ENCODE peak calls at places on chromosomes 5 and 9, in four cellular contexts. X, P, M and I are unnamed samples.
A peak's percentile ranks its signal among the peaks of the same experiment; 100 is the strongest.

GRCh38 chr9:137975527-137975913 is 97.9 kb downstream of the CACNA1B start:
- DNase-seq in X (no peak), P (no peak), M (no peak), I (no peak)

GRCh38 chr9:125190371-125190801 is 783 bp upstream of the PPP6C start:
- DNase-seq in X (no peak), P (peak; percentile 18), M (no peak), I (peak; percentile 20)

GRCh38 chr5:171750316-171750788 is 35.3 kb upstream of the SMIM23 start:
- DNase-seq in X (peak; percentile 34), P (peak; percentile 59), M (no peak), I (no peak)

GRCh38 chr9:76677481-76678055 is 86.7 kb upstream of the PCA3 start:
- DNase-seq in X (peak; percentile 85), P (peak; percentile 60), M (no peak), I (no peak)

GRCh38 chr9:76116913-76117312 is 226.4 kb downstream of the PCSK5 start:
- DNase-seq in X (peak; percentile 43), P (peak; percentile 42), M (no peak), I (no peak)

GRCh38 chr9:104260004-104260403 is 165.9 kb downstream of the SMC2 start:
- DNase-seq in X (no peak), P (no peak), M (no peak), I (no peak)

GRCh38 chr5:83204651-83205050 is 127.3 kb downstream of the XRCC4 start:
- DNase-seq in X (no peak), P (no peak), M (no peak), I (peak; percentile 4)

GRCh38 chr5:56269216-56269927 is 36.2 kb upstream of the ANKRD55 start:
- DNase-seq in X (peak; percentile 37), P (peak; percentile 74), M (no peak), I (peak; percentile 67)

GRCh38 chr5:38837416-38837815 is 8.4 kb upstream of the OSMR start:
- DNase-seq in X (peak; percentile 53), P (peak; percentile 66), M (no peak), I (no peak)

GRCh38 chr5:145072880-145073279 is 762.3 kb downstream of the PRELID2 start:
- DNase-seq in X (no peak), P (no peak), M (no peak), I (no peak)

GRCh38 chr5:79133121-79133656 is 21.6 kb downstream of the BHMT start:
- DNase-seq in X (peak; percentile 33), P (peak; percentile 63), M (no peak), I (peak; percentile 32)

GRCh38 chr5:31911291-31912265 is 262.5 kb downstream of the GOLPH3 start:
- DNase-seq in X (peak; percentile 84), P (no peak), M (no peak), I (no peak)

GRCh38 chr5:163531272-163531671 is 25.9 kb downstream of the MAT2B start:
- DNase-seq in X (no peak), P (no peak), M (no peak), I (no peak)

GRCh38 chr5:147671365-147671764 is 111.2 kb downstream of the JAKMIP2 start:
- DNase-seq in X (no peak), P (no peak), M (no peak), I (no peak)

GRCh38 chr5:132238901-132239500 is 11.3 kb upstream of the P4HA2 start:
- DNase-seq in X (no peak), P (no peak), M (no peak), I (no peak)

GRCh38 chr5:1887400-1888360 is 5.0 kb upstream of the IRX4 start:
- DNase-seq in X (no peak), P (no peak), M (no peak), I (no peak)

GRCh38 chr9:121819511-121820231 is 168.2 kb downstream of the DAB2IP start:
- DNase-seq in X (peak; percentile 53), P (peak; percentile 48), M (no peak), I (peak; percentile 38)

GRCh38 chr5:81125959-81126358 is 107.2 kb upstream of the CKMT2 start:
- DNase-seq in X (no peak), P (peak; percentile 6), M (no peak), I (no peak)

GRCh38 chr5:141155540-141156374 is 5.9 kb downstream of the PCDHB6 start:
- DNase-seq in X (no peak), P (no peak), M (no peak), I (no peak)

GRCh38 chr5:141150993-141151325 is 1.1 kb downstream of the PCDHB6 start:
- DNase-seq in X (no peak), P (no peak), M (no peak), I (no peak)

GRCh38 chr5:141150215-141150992 is 547 bp downstream of the PCDHB6 start:
- DNase-seq in X (no peak), P (no peak), M (no peak), I (no peak)

GRCh38 chr5:141149812-141150211 is at the start of gene PCDHB6:
- DNase-seq in X (no peak), P (peak; percentile 6), M (no peak), I (no peak)
- TF ChIP-seq CTCF in X (no peak), P (peak; percentile 14), M (peak; percentile 26), I (no peak)

GRCh38 chr9:68685770-68686169 is 19.3 kb upstream of the PIP5K1B start:
- DNase-seq in X (no peak), P (no peak), M (no peak), I (peak; percentile 73)
- TF ChIP-seq CTCF in X (no peak), P (peak; percentile 3), M (peak; percentile 67), I (peak; percentile 66)

GRCh38 chr5:116361171-116361967 is 213.3 kb downstream of the SEMA6A start:
- DNase-seq in X (peak; percentile 43), P (peak; percentile 14), M (no peak), I (no peak)
- TF ChIP-seq CTCF in X (peak; percentile 35), P (no peak), M (no peak), I (no peak)

GRCh38 chr9:94623253-94623652 is 16.1 kb downstream of the FBP1 start:
- DNase-seq in X (peak; percentile 11), P (no peak), M (peak; percentile 25), I (peak; percentile 68)
- TF ChIP-seq CTCF in X (peak; percentile 30), P (peak; percentile 19), M (peak; percentile 78), I (peak; percentile 56)

DNA sequence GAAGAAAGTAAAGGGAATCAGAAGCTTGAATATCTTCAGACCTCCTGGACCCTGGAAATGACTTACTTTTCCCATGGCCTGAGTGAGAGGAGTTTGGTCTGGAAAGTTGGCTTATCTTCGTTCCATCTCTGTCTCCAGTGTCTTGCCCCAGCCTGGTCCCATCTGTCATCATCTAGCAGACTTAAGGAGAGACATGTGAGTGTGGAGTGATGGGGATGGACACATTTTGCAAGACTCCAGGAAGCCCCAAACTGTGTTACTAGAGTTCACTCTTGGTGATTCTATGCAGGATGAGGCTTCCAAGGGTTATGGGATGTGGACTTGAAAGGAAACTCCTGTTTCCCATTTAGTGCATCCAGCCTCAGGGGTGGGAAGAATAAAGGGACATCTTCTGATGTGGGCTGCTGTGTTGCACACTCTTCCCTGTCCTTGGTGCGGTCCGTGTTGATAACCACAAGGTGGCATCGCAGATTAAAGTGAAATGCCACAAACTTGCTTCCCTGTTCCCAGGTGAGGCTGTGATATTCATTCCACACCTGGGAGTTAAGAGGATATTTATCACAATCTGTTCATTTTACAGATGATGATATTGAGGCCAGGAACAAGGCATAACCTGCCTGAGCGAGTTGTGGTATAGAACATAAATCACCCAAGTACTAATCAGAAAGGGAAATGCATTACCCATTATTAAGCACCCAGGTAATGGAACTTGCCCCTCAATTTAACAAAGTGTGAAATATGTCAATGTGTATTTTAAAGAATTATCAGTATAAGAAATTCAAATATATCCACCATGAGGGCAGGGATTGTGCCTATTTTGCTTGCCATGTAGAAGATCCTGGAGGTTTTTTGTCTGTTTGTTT is 269.9 kb upstream of the PAPPA start:
- DNase-seq in X (peak; percentile 34), P (peak; percentile 66), M (no peak), I (no peak)
- TF ChIP-seq CTCF in X (peak; percentile 73), P (peak; percentile 82), M (peak; percentile 37), I (peak; percentile 11)

GRCh38 chr5:8756498-8757084 is 789.3 kb downstream of the SEMA5A start:
- DNase-seq in X (peak; percentile 49), P (peak; percentile 67), M (no peak), I (peak; percentile 11)
- TF ChIP-seq CTCF in X (peak; percentile 57), P (peak; percentile 65), M (peak; percentile 48), I (no peak)